ENCODE peak calls at places on chromosomes 1 and 21, in seven cellular contexts. A, P, T, N, I, Y and O are unnamed samples.
A peak's percentile ranks its signal among the peaks of the same experiment; 100 is the strongest.

GRCh38 chr1:248243204-248243603 is 12.0 kb downstream of the OR2M4 start:
- DNase-seq in A (no peak), P (peak; percentile 45), T (peak; percentile 3), N (peak; percentile 66), I (peak; percentile 34), Y (peak; percentile 33), O (no peak)

GRCh38 chr1:226223786-226224244 is 351 bp downstream of the MIXL1 start:
- DNase-seq in A (no peak), P (peak; percentile 52), T (no peak), N (peak; percentile 64), I (no peak), Y (peak; percentile 33), O (no peak)

GRCh38 chr1:9066945-9067807 is 2.3 kb downstream of the SLC2A5 start:
- DNase-seq in A (peak; percentile 72), P (no peak), T (peak; percentile 90), N (peak; percentile 35), I (peak; percentile 96), Y (no peak), O (peak; percentile 68)

GRCh38 chr21:35090403-35090802 is 41.3 kb upstream of the RUNX1 start:
- DNase-seq in A (no peak), P (no peak), T (no peak), N (no peak), I (no peak), Y (no peak), O (no peak)

GRCh38 chr1:92476071-92476607 is 10.6 kb downstream of the GFI1 start:
- DNase-seq in A (no peak), P (peak; percentile 71), T (no peak), N (no peak), I (no peak), Y (no peak), O (no peak)

GRCh38 chr1:20481643-20482498 is 4.1 kb downstream of the CAMK2N1 start:
- DNase-seq in A (no peak), P (no peak), T (no peak), N (no peak), I (no peak), Y (no peak), O (no peak)

GRCh38 chr1:44894591-44894990 is 51.5 kb upstream of the PTCH2 start:
- DNase-seq in A (peak; percentile 48), P (no peak), T (peak; percentile 36), N (no peak), I (peak; percentile 76), Y (no peak), O (no peak)

GRCh38 chr21:38341546-38342012 is 84.8 kb downstream of the KCNJ15 start:
- DNase-seq in A (no peak), P (no peak), T (no peak), N (no peak), I (peak; percentile 45), Y (no peak), O (no peak)

GRCh38 chr1:43446388-43446740 is 7.4 kb downstream of the HYI start:
- DNase-seq in A (no peak), P (no peak), T (no peak), N (no peak), I (no peak), Y (no peak), O (no peak)

GRCh38 chr1:223341111-223341510 is 22.9 kb downstream of the SUSD4 start:
- DNase-seq in A (no peak), P (no peak), T (peak; percentile 2), N (no peak), I (peak; percentile 8), Y (no peak), O (peak; percentile 61)

GRCh38 chr1:114353233-114353632 is 157.8 kb downstream of the TRIM33 start:
- DNase-seq in A (peak; percentile 20), P (no peak), T (peak; percentile 43), N (peak; percentile 66), I (peak; percentile 73), Y (no peak), O (peak; percentile 71)

GRCh38 chr1:151199860-151200581 is 1.7 kb downstream of the PIP5K1A start:
- DNase-seq in A (peak; percentile 78), P (no peak), T (peak; percentile 79), N (peak; percentile 26), I (peak; percentile 89), Y (no peak), O (no peak)

GRCh38 chr1:79151006-79151796 is 144.7 kb upstream of the ADGRL4 start:
- DNase-seq in A (no peak), P (no peak), T (peak; percentile 8), N (no peak), I (no peak), Y (no peak), O (no peak)

GRCh38 chr1:214439352-214440119 is 111.9 kb downstream of the PTPN14 start:
- DNase-seq in A (no peak), P (no peak), T (no peak), N (peak; percentile 89), I (peak; percentile 95), Y (peak; percentile 64), O (no peak)

GRCh38 chr21:44819283-44820243 is 1.7 kb upstream of the SUMO3 start:
- DNase-seq in A (no peak), P (no peak), T (no peak), N (no peak), I (no peak), Y (no peak), O (no peak)

DNA sequence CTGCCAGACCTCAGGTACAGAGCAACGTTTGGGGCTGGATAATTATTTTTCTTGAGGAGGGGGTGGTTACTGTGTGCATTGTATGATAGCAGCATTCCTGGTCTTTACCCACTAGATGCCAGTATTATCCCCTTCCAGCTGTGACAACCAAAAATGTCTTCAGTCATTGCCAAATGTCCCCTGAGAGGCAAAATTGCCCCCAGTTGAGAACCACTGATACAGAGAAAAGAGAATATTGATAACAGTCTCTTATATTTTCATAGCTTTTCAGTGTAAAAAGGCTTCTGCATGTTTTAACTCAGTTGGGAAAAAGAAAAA is 51.8 kb upstream of the SYT14 start:
- DNase-seq in A (no peak), P (no peak), T (no peak), N (no peak), I (no peak), Y (no peak), O (no peak)
- TF ChIP-seq CTCF in A (peak; percentile 25), P (no peak), T (peak; percentile 52), N (no peak), I (peak; percentile 6), Y (no peak), O (no peak)

GRCh38 chr1:182301026-182301436 is 90.6 kb downstream of the GLUL start:
- DNase-seq in A (no peak), P (no peak), T (no peak), N (peak; percentile 31), I (no peak), Y (no peak), O (no peak)

GRCh38 chr1:182303778-182304177 is 87.8 kb downstream of the GLUL start:
- DNase-seq in A (no peak), P (no peak), T (no peak), N (peak; percentile 65), I (no peak), Y (no peak), O (no peak)

GRCh38 chr1:182299728-182300581 is 91.6 kb downstream of the GLUL start:
- DNase-seq in A (peak; percentile 7), P (no peak), T (no peak), N (no peak), I (peak; percentile 50), Y (peak; percentile 60), O (peak; percentile 67)

GRCh38 chr1:182304218-182305016 is 87.2 kb downstream of the GLUL start:
- DNase-seq in A (no peak), P (no peak), T (no peak), N (no peak), I (peak; percentile 50), Y (no peak), O (no peak)

GRCh38 chr1:182301467-182302198 is 90.0 kb downstream of the GLUL start:
- DNase-seq in A (peak; percentile 31), P (no peak), T (no peak), N (peak; percentile 49), I (peak; percentile 77), Y (peak; percentile 57), O (peak; percentile 55)
- TF ChIP-seq CTCF in A (peak; percentile 7), P (no peak), T (no peak), N (no peak), I (peak; percentile 15), Y (no peak), O (no peak)

GRCh38 chr1:183303901-183304300 is 114.3 kb downstream of the NMNAT2 start:
- DNase-seq in A (no peak), P (no peak), T (peak; percentile 7), N (no peak), I (peak; percentile 70), Y (no peak), O (no peak)

GRCh38 chr1:183308719-183309118 is 109.5 kb downstream of the NMNAT2 start:
- DNase-seq in A (no peak), P (no peak), T (no peak), N (no peak), I (no peak), Y (no peak), O (no peak)

GRCh38 chr1:183303325-183303645 is 114.9 kb downstream of the NMNAT2 start:
- DNase-seq in A (no peak), P (no peak), T (no peak), N (no peak), I (no peak), Y (no peak), O (no peak)

GRCh38 chr1:183304466-183305122 is 113.6 kb downstream of the NMNAT2 start:
- DNase-seq in A (no peak), P (no peak), T (no peak), N (no peak), I (no peak), Y (no peak), O (no peak)

DNA sequence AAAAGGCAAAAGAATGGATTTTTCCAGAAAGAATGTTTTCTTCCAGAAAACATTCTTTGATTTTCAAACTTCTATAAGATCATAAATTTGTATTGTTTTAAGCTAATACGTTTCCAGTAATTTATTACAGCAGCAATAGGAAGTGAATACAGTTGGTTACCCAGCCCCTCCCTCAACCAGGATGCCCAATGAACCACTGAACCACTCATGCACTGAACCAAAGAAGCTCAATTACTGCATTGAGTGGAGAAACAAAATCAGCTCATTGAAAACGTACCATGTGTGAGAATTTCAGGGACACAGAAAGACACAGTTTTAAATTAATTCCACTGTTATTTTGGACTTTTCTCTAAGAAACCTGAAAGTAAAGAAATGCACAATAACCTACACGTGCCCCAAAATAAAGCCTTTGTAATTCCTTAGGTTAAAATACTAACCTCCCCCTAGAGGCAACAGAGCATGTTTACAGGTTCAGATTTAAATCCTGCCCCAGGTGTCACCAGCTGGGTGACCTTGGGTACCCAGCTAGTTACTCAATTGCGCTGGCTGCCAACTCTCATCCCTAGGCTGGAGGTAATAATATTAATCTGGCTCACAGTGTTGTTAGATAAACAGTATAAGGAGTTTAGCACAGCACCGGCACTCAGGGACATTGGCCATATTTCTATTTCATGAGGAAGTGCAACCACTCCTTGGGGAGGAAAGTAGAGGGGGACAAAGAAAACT is 111.7 kb downstream of the NMNAT2 start:
- DNase-seq in A (no peak), P (no peak), T (no peak), N (peak; percentile 57), I (no peak), Y (no peak), O (peak; percentile 49)
- TF ChIP-seq CTCF in A (peak; percentile 16), P (no peak), T (peak; percentile 46), N (peak; percentile 37), I (peak; percentile 33), Y (peak; percentile 48), O (peak; percentile 48)

GRCh38 chr1:25487628-25488027 is 55.8 kb upstream of the LDLRAP1 start:
- DNase-seq in A (no peak), P (peak; percentile 56), T (no peak), N (peak; percentile 29), I (no peak), Y (no peak), O (no peak)
- TF ChIP-seq CTCF in A (peak; percentile 38), P (peak; percentile 74), T (peak; percentile 67), N (peak; percentile 59), I (peak; percentile 50), Y (peak; percentile 41), O (peak; percentile 49)